ENCODE peak calls at places on chromosome 22, in nine cellular contexts. One of them, this sample, is unnamed.
A peak's percentile ranks its signal among the peaks of the same experiment; 100 is the strongest.

GRCh38 chr22:30312053-30312452 is 14.7 kb downstream of the TBC1D10A start:
- DNase-seq in hippocampal formation: no peak
- DNase-seq in HT1080: peak; percentile 94
- DNase-seq in endodermal cell: no peak
- DNase-seq in stimulated activated CD4-positive, alpha-beta T cell treated with anti-CD3 and anti-CD28 coated beads, Interleukin-12 subunit alpha, Interleukin-12 subunit beta, amount 100 ng/mL, for 48 hours: no peak
- DNase-seq in iPS-NIHi11: no peak
- DNase-seq in CD8-positive, alpha-beta memory T cell: no peak
- DNase-seq in kidney: no peak
- DNase-seq in sciatic nerve: no peak
- DNase-seq in this sample: no peak

GRCh38 chr22:25388866-25389540 is 169.6 kb downstream of the CRYBB2 start:
- DNase-seq in hippocampal formation: no peak
- DNase-seq in HT1080: peak; percentile 63
- DNase-seq in endodermal cell: no peak
- DNase-seq in stimulated activated CD4-positive, alpha-beta T cell treated with anti-CD3 and anti-CD28 coated beads, Interleukin-12 subunit alpha, Interleukin-12 subunit beta, amount 100 ng/mL, for 48 hours: no peak
- DNase-seq in iPS-NIHi11: no peak
- DNase-seq in CD8-positive, alpha-beta memory T cell: no peak
- DNase-seq in kidney: peak; percentile 42
- DNase-seq in sciatic nerve: no peak
- DNase-seq in this sample: no peak

GRCh38 chr22:43409800-43410199 is 2.0 kb upstream of the MPPED1 start:
- DNase-seq in hippocampal formation: no peak
- DNase-seq in HT1080: no peak
- DNase-seq in endodermal cell: no peak
- DNase-seq in stimulated activated CD4-positive, alpha-beta T cell treated with anti-CD3 and anti-CD28 coated beads, Interleukin-12 subunit alpha, Interleukin-12 subunit beta, amount 100 ng/mL, for 48 hours: no peak
- DNase-seq in iPS-NIHi11: no peak
- DNase-seq in CD8-positive, alpha-beta memory T cell: no peak
- DNase-seq in kidney: no peak
- DNase-seq in sciatic nerve: no peak
- DNase-seq in this sample: no peak

GRCh38 chr22:47837703-47838102 is 1075.3 kb downstream of the TBC1D22A start:
- DNase-seq in hippocampal formation: no peak
- DNase-seq in HT1080: peak; percentile 34
- DNase-seq in endodermal cell: peak; percentile 78
- DNase-seq in stimulated activated CD4-positive, alpha-beta T cell treated with anti-CD3 and anti-CD28 coated beads, Interleukin-12 subunit alpha, Interleukin-12 subunit beta, amount 100 ng/mL, for 48 hours: no peak
- DNase-seq in iPS-NIHi11: no peak
- DNase-seq in CD8-positive, alpha-beta memory T cell: no peak
- DNase-seq in kidney: no peak
- DNase-seq in sciatic nerve: no peak
- DNase-seq in this sample: no peak

GRCh38 chr22:32080904-32081303 is 37.8 kb downstream of the SLC5A1 start:
- DNase-seq in hippocampal formation: no peak
- DNase-seq in HT1080: peak; percentile 64
- DNase-seq in endodermal cell: peak; percentile 77
- DNase-seq in stimulated activated CD4-positive, alpha-beta T cell treated with anti-CD3 and anti-CD28 coated beads, Interleukin-12 subunit alpha, Interleukin-12 subunit beta, amount 100 ng/mL, for 48 hours: peak; percentile 10
- DNase-seq in iPS-NIHi11: peak; percentile 76
- DNase-seq in CD8-positive, alpha-beta memory T cell: no peak
- DNase-seq in kidney: no peak
- DNase-seq in sciatic nerve: no peak
- DNase-seq in this sample: no peak

GRCh38 chr22:23786261-23786710 is 480 bp upstream of the SMARCB1 start:
- DNase-seq in hippocampal formation: no peak
- DNase-seq in HT1080: no peak
- DNase-seq in endodermal cell: no peak
- DNase-seq in stimulated activated CD4-positive, alpha-beta T cell treated with anti-CD3 and anti-CD28 coated beads, Interleukin-12 subunit alpha, Interleukin-12 subunit beta, amount 100 ng/mL, for 48 hours: no peak
- DNase-seq in iPS-NIHi11: no peak
- DNase-seq in CD8-positive, alpha-beta memory T cell: no peak
- DNase-seq in kidney: no peak
- DNase-seq in sciatic nerve: no peak
- DNase-seq in this sample: peak; percentile 54

GRCh38 chr22:32354360-32355351 is 3.0 kb upstream of the RFPL3 start:
- DNase-seq in hippocampal formation: no peak
- DNase-seq in HT1080: peak; percentile 96
- DNase-seq in endodermal cell: no peak
- DNase-seq in stimulated activated CD4-positive, alpha-beta T cell treated with anti-CD3 and anti-CD28 coated beads, Interleukin-12 subunit alpha, Interleukin-12 subunit beta, amount 100 ng/mL, for 48 hours: no peak
- DNase-seq in iPS-NIHi11: peak; percentile 52
- DNase-seq in CD8-positive, alpha-beta memory T cell: no peak
- DNase-seq in kidney: no peak
- DNase-seq in sciatic nerve: no peak
- DNase-seq in this sample: no peak

GRCh38 chr22:17303840-17304779 is 65.2 kb upstream of the CECR2 start:
- DNase-seq in hippocampal formation: no peak
- DNase-seq in HT1080: peak; percentile 8
- DNase-seq in endodermal cell: no peak
- DNase-seq in stimulated activated CD4-positive, alpha-beta T cell treated with anti-CD3 and anti-CD28 coated beads, Interleukin-12 subunit alpha, Interleukin-12 subunit beta, amount 100 ng/mL, for 48 hours: peak; percentile 42
- DNase-seq in iPS-NIHi11: no peak
- DNase-seq in CD8-positive, alpha-beta memory T cell: peak; percentile 77
- DNase-seq in kidney: no peak
- DNase-seq in sciatic nerve: peak; percentile 46
- DNase-seq in this sample: no peak

GRCh38 chr22:30245985-30246901 is at the start of gene LIF:
- DNase-seq in hippocampal formation: no peak
- DNase-seq in HT1080: no peak
- DNase-seq in endodermal cell: peak; percentile 82
- DNase-seq in stimulated activated CD4-positive, alpha-beta T cell treated with anti-CD3 and anti-CD28 coated beads, Interleukin-12 subunit alpha, Interleukin-12 subunit beta, amount 100 ng/mL, for 48 hours: no peak
- DNase-seq in iPS-NIHi11: peak; percentile 73
- DNase-seq in CD8-positive, alpha-beta memory T cell: no peak
- DNase-seq in kidney: no peak
- DNase-seq in sciatic nerve: no peak
- DNase-seq in this sample: no peak

GRCh38 chr22:40325315-40325714 is 21.0 kb upstream of the ADSL start:
- DNase-seq in hippocampal formation: no peak
- DNase-seq in HT1080: no peak
- DNase-seq in endodermal cell: peak; percentile 61
- DNase-seq in stimulated activated CD4-positive, alpha-beta T cell treated with anti-CD3 and anti-CD28 coated beads, Interleukin-12 subunit alpha, Interleukin-12 subunit beta, amount 100 ng/mL, for 48 hours: peak; percentile 55
- DNase-seq in iPS-NIHi11: no peak
- DNase-seq in CD8-positive, alpha-beta memory T cell: peak; percentile 77
- DNase-seq in kidney: no peak
- DNase-seq in sciatic nerve: no peak
- DNase-seq in this sample: no peak

GRCh38 chr22:43079742-43080141 is 9.4 kb downstream of the TTLL1 start:
- DNase-seq in hippocampal formation: no peak
- DNase-seq in HT1080: no peak
- DNase-seq in endodermal cell: no peak
- DNase-seq in stimulated activated CD4-positive, alpha-beta T cell treated with anti-CD3 and anti-CD28 coated beads, Interleukin-12 subunit alpha, Interleukin-12 subunit beta, amount 100 ng/mL, for 48 hours: no peak
- DNase-seq in iPS-NIHi11: no peak
- DNase-seq in CD8-positive, alpha-beta memory T cell: no peak
- DNase-seq in kidney: no peak
- DNase-seq in sciatic nerve: no peak
- DNase-seq in this sample: no peak

GRCh38 chr22:45242778-45243191 is 2.1 kb upstream of the KIAA0930 start:
- DNase-seq in hippocampal formation: peak; percentile 71
- DNase-seq in HT1080: no peak
- DNase-seq in endodermal cell: no peak
- DNase-seq in stimulated activated CD4-positive, alpha-beta T cell treated with anti-CD3 and anti-CD28 coated beads, Interleukin-12 subunit alpha, Interleukin-12 subunit beta, amount 100 ng/mL, for 48 hours: no peak
- DNase-seq in iPS-NIHi11: no peak
- DNase-seq in CD8-positive, alpha-beta memory T cell: peak; percentile 37
- DNase-seq in kidney: peak; percentile 69
- DNase-seq in sciatic nerve: no peak
- DNase-seq in this sample: no peak

GRCh38 chr22:27724181-27724580 is 77.4 kb downstream of the MN1 start:
- DNase-seq in hippocampal formation: no peak
- DNase-seq in HT1080: no peak
- DNase-seq in endodermal cell: no peak
- DNase-seq in stimulated activated CD4-positive, alpha-beta T cell treated with anti-CD3 and anti-CD28 coated beads, Interleukin-12 subunit alpha, Interleukin-12 subunit beta, amount 100 ng/mL, for 48 hours: no peak
- DNase-seq in iPS-NIHi11: no peak
- DNase-seq in CD8-positive, alpha-beta memory T cell: no peak
- DNase-seq in kidney: no peak
- DNase-seq in sciatic nerve: no peak
- DNase-seq in this sample: peak; percentile 1

GRCh38 chr22:22046370-22046769 is 63.8 kb upstream of the TOP3B start:
- DNase-seq in hippocampal formation: no peak
- DNase-seq in HT1080: no peak
- DNase-seq in endodermal cell: no peak
- DNase-seq in stimulated activated CD4-positive, alpha-beta T cell treated with anti-CD3 and anti-CD28 coated beads, Interleukin-12 subunit alpha, Interleukin-12 subunit beta, amount 100 ng/mL, for 48 hours: no peak
- DNase-seq in iPS-NIHi11: no peak
- DNase-seq in CD8-positive, alpha-beta memory T cell: no peak
- DNase-seq in kidney: no peak
- DNase-seq in sciatic nerve: no peak
- DNase-seq in this sample: no peak

GRCh38 chr22:17234144-17234623 is 14.9 kb upstream of the ADA2 start:
- DNase-seq in hippocampal formation: no peak
- DNase-seq in HT1080: peak; percentile 36
- DNase-seq in endodermal cell: peak; percentile 97
- DNase-seq in stimulated activated CD4-positive, alpha-beta T cell treated with anti-CD3 and anti-CD28 coated beads, Interleukin-12 subunit alpha, Interleukin-12 subunit beta, amount 100 ng/mL, for 48 hours: no peak
- DNase-seq in iPS-NIHi11: peak; percentile 83
- DNase-seq in CD8-positive, alpha-beta memory T cell: no peak
- DNase-seq in kidney: peak; percentile 35
- DNase-seq in sciatic nerve: no peak
- DNase-seq in this sample: no peak

GRCh38 chr22:47000256-47000655 is 237.8 kb downstream of the TBC1D22A start:
- DNase-seq in hippocampal formation: no peak
- DNase-seq in HT1080: no peak
- DNase-seq in endodermal cell: no peak
- DNase-seq in stimulated activated CD4-positive, alpha-beta T cell treated with anti-CD3 and anti-CD28 coated beads, Interleukin-12 subunit alpha, Interleukin-12 subunit beta, amount 100 ng/mL, for 48 hours: no peak
- DNase-seq in iPS-NIHi11: no peak
- DNase-seq in CD8-positive, alpha-beta memory T cell: no peak
- DNase-seq in kidney: no peak
- DNase-seq in sciatic nerve: no peak
- DNase-seq in this sample: peak; percentile 15

GRCh38 chr22:42214625-42215415 is 55.6 kb downstream of the TCF20 start:
- DNase-seq in hippocampal formation: peak; percentile 88
- DNase-seq in HT1080: no peak
- DNase-seq in endodermal cell: peak; percentile 21
- DNase-seq in stimulated activated CD4-positive, alpha-beta T cell treated with anti-CD3 and anti-CD28 coated beads, Interleukin-12 subunit alpha, Interleukin-12 subunit beta, amount 100 ng/mL, for 48 hours: no peak
- DNase-seq in iPS-NIHi11: peak; percentile 48
- DNase-seq in CD8-positive, alpha-beta memory T cell: no peak
- DNase-seq in kidney: peak; percentile 69
- DNase-seq in sciatic nerve: no peak
- DNase-seq in this sample: no peak

GRCh38 chr22:17846326-17846992 is 72.2 kb upstream of the BID start:
- DNase-seq in hippocampal formation: no peak
- DNase-seq in HT1080: no peak
- DNase-seq in endodermal cell: no peak
- DNase-seq in stimulated activated CD4-positive, alpha-beta T cell treated with anti-CD3 and anti-CD28 coated beads, Interleukin-12 subunit alpha, Interleukin-12 subunit beta, amount 100 ng/mL, for 48 hours: no peak
- DNase-seq in iPS-NIHi11: no peak
- DNase-seq in CD8-positive, alpha-beta memory T cell: no peak
- DNase-seq in kidney: no peak
- DNase-seq in sciatic nerve: no peak
- DNase-seq in this sample: no peak

GRCh38 chr22:23896523-23897186 is 2.5 kb downstream of the MIF start:
- DNase-seq in hippocampal formation: no peak
- DNase-seq in HT1080: no peak
- DNase-seq in endodermal cell: no peak
- DNase-seq in stimulated activated CD4-positive, alpha-beta T cell treated with anti-CD3 and anti-CD28 coated beads, Interleukin-12 subunit alpha, Interleukin-12 subunit beta, amount 100 ng/mL, for 48 hours: no peak
- DNase-seq in iPS-NIHi11: no peak
- DNase-seq in CD8-positive, alpha-beta memory T cell: no peak
- DNase-seq in kidney: peak; percentile 63
- DNase-seq in sciatic nerve: no peak
- DNase-seq in this sample: no peak